ENCODE peak calls at places on chromosomes 16 and 17, in seven cellular contexts. One of them, this sample, is unnamed.

GRCh38 chr17:76529643-76530488 is 7.6 kb downstream of the CYGB start:
- DNase-seq in HCT116: no peak
- DNase-seq in ovary: peak; percentile 94
- DNase-seq in OCI-LY7: peak; percentile 39
- DNase-seq in AG09309: peak; percentile 45
- DNase-seq in IMR-90: peak; percentile 70
- DNase-seq in foreskin fibroblast: peak; percentile 91
- DNase-seq in this sample: no peak

GRCh38 chr17:51618485-51618884 is 358.1 kb downstream of the UTP18 start:
- DNase-seq in HCT116: no peak
- DNase-seq in ovary: no peak
- DNase-seq in OCI-LY7: no peak
- DNase-seq in AG09309: no peak
- DNase-seq in IMR-90: no peak
- DNase-seq in foreskin fibroblast: no peak
- DNase-seq in this sample: no peak

GRCh38 chr16:23424292-23424958 is 28.6 kb downstream of the COG7 start:
- DNase-seq in HCT116: no peak
- DNase-seq in ovary: peak; percentile 40
- DNase-seq in OCI-LY7: no peak
- DNase-seq in AG09309: no peak
- DNase-seq in IMR-90: peak; percentile 33
- DNase-seq in foreskin fibroblast: no peak
- DNase-seq in this sample: no peak

GRCh38 chr17:1076982-1077302 is 80.0 kb downstream of the TIMM22 start:
- DNase-seq in HCT116: no peak
- DNase-seq in ovary: no peak
- DNase-seq in OCI-LY7: no peak
- DNase-seq in AG09309: no peak
- DNase-seq in IMR-90: no peak
- DNase-seq in foreskin fibroblast: no peak
- DNase-seq in this sample: no peak

GRCh38 chr16:70661918-70662641 is 15.7 kb downstream of the IL34 start:
- DNase-seq in HCT116: no peak
- DNase-seq in ovary: peak; percentile 89
- DNase-seq in OCI-LY7: no peak
- DNase-seq in AG09309: no peak
- DNase-seq in IMR-90: no peak
- DNase-seq in foreskin fibroblast: no peak
- DNase-seq in this sample: no peak

GRCh38 chr16:4495766-4496165 is 19.6 kb downstream of the HMOX2 start:
- DNase-seq in HCT116: no peak
- DNase-seq in ovary: no peak
- DNase-seq in OCI-LY7: no peak
- DNase-seq in AG09309: no peak
- DNase-seq in IMR-90: no peak
- DNase-seq in foreskin fibroblast: no peak
- DNase-seq in this sample: no peak

GRCh38 chr16:81544261-81544660 is 99.7 kb downstream of the CMIP start:
- DNase-seq in HCT116: no peak
- DNase-seq in ovary: no peak
- DNase-seq in OCI-LY7: no peak
- DNase-seq in AG09309: no peak
- DNase-seq in IMR-90: no peak
- DNase-seq in foreskin fibroblast: no peak
- DNase-seq in this sample: no peak

GRCh38 chr17:41004397-41004796 is 4.5 kb downstream of the KRTAP3-1 start:
- DNase-seq in HCT116: no peak
- DNase-seq in ovary: no peak
- DNase-seq in OCI-LY7: no peak
- DNase-seq in AG09309: no peak
- DNase-seq in IMR-90: no peak
- DNase-seq in foreskin fibroblast: no peak
- DNase-seq in this sample: no peak

GRCh38 chr16:58020628-58021521 is 4.7 kb upstream of the MMP15 start:
- DNase-seq in HCT116: no peak
- DNase-seq in ovary: peak; percentile 73
- DNase-seq in OCI-LY7: peak; percentile 67
- DNase-seq in AG09309: no peak
- DNase-seq in IMR-90: peak; percentile 43
- DNase-seq in foreskin fibroblast: peak; percentile 40
- DNase-seq in this sample: peak; percentile 74

GRCh38 chr16:88694221-88695087 is 8.1 kb upstream of the SNAI3 start:
- DNase-seq in HCT116: no peak
- DNase-seq in ovary: no peak
- DNase-seq in OCI-LY7: no peak
- DNase-seq in AG09309: no peak
- DNase-seq in IMR-90: no peak
- DNase-seq in foreskin fibroblast: no peak
- DNase-seq in this sample: no peak

GRCh38 chr17:72372185-72372584 is 251.4 kb downstream of the SOX9 start:
- DNase-seq in HCT116: no peak
- DNase-seq in ovary: no peak
- DNase-seq in OCI-LY7: no peak
- DNase-seq in AG09309: no peak
- DNase-seq in IMR-90: peak; percentile 52
- DNase-seq in foreskin fibroblast: no peak
- DNase-seq in this sample: no peak

GRCh38 chr17:2943971-2944370 is 119.4 kb downstream of the OR1D5 start:
- DNase-seq in HCT116: no peak
- DNase-seq in ovary: no peak
- DNase-seq in OCI-LY7: no peak
- DNase-seq in AG09309: no peak
- DNase-seq in IMR-90: no peak
- DNase-seq in foreskin fibroblast: no peak
- DNase-seq in this sample: no peak

GRCh38 chr16:67163164-67163902 is 1.2 kb upstream of the HSF4 start:
- DNase-seq in HCT116: no peak
- DNase-seq in ovary: peak; percentile 76
- DNase-seq in OCI-LY7: no peak
- DNase-seq in AG09309: no peak
- DNase-seq in IMR-90: peak; percentile 35
- DNase-seq in foreskin fibroblast: peak; percentile 62
- DNase-seq in this sample: no peak

GRCh38 chr16:68362952-68363846 is 52.4 kb downstream of the PRMT7 start:
- DNase-seq in HCT116: no peak
- DNase-seq in ovary: no peak
- DNase-seq in OCI-LY7: no peak
- DNase-seq in AG09309: no peak
- DNase-seq in IMR-90: no peak
- DNase-seq in foreskin fibroblast: no peak
- DNase-seq in this sample: no peak

GRCh38 chr17:61284174-61284573 is 115.5 kb upstream of the TBX2 start:
- DNase-seq in HCT116: no peak
- DNase-seq in ovary: no peak
- DNase-seq in OCI-LY7: no peak
- DNase-seq in AG09309: peak; percentile 89
- DNase-seq in IMR-90: peak; percentile 93
- DNase-seq in foreskin fibroblast: peak; percentile 82
- DNase-seq in this sample: no peak

GRCh38 chr17:39094607-39095308 is 56.7 kb downstream of the PLXDC1 start:
- DNase-seq in HCT116: no peak
- DNase-seq in ovary: no peak
- DNase-seq in OCI-LY7: no peak
- DNase-seq in AG09309: no peak
- DNase-seq in IMR-90: no peak
- DNase-seq in foreskin fibroblast: no peak
- DNase-seq in this sample: no peak

GRCh38 chr17:59428896-59429460 is 97.5 kb downstream of the YPEL2 start:
- DNase-seq in HCT116: no peak
- DNase-seq in ovary: no peak
- DNase-seq in OCI-LY7: no peak
- DNase-seq in AG09309: no peak
- DNase-seq in IMR-90: no peak
- DNase-seq in foreskin fibroblast: no peak
- DNase-seq in this sample: no peak

GRCh38 chr17:38464251-38464722 is 36.0 kb downstream of the ARHGAP23 start:
- DNase-seq in HCT116: no peak
- DNase-seq in ovary: no peak
- DNase-seq in OCI-LY7: no peak
- DNase-seq in AG09309: no peak
- DNase-seq in IMR-90: no peak
- DNase-seq in foreskin fibroblast: peak; percentile 51
- DNase-seq in this sample: no peak

GRCh38 chr16:87956169-87956770 is 5.0 kb downstream of the BANP start:
- DNase-seq in HCT116: no peak
- DNase-seq in ovary: no peak
- DNase-seq in OCI-LY7: peak; percentile 64
- DNase-seq in AG09309: no peak
- DNase-seq in IMR-90: peak; percentile 83
- DNase-seq in foreskin fibroblast: peak; percentile 55
- DNase-seq in this sample: no peak

GRCh38 chr16:30016555-30017276 is 5.9 kb upstream of the DOC2A start:
- DNase-seq in HCT116: no peak
- DNase-seq in ovary: no peak
- DNase-seq in OCI-LY7: no peak
- DNase-seq in AG09309: no peak
- DNase-seq in IMR-90: no peak
- DNase-seq in foreskin fibroblast: no peak
- DNase-seq in this sample: no peak

GRCh38 chr16:71526111-71526998 is at the start of gene CHST4:
- DNase-seq in HCT116: no peak
- DNase-seq in ovary: no peak
- DNase-seq in OCI-LY7: peak; percentile 62
- DNase-seq in AG09309: peak; percentile 7
- DNase-seq in IMR-90: peak; percentile 57
- DNase-seq in foreskin fibroblast: peak; percentile 47
- DNase-seq in this sample: no peak

GRCh38 chr16:56366945-56367344 is 58.4 kb downstream of the AMFR start:
- DNase-seq in HCT116: no peak
- DNase-seq in ovary: no peak
- DNase-seq in OCI-LY7: no peak
- DNase-seq in AG09309: no peak
- DNase-seq in IMR-90: no peak
- DNase-seq in foreskin fibroblast: no peak
- DNase-seq in this sample: no peak

GRCh38 chr17:81189670-81190530 is 23.9 kb upstream of the AATK start:
- DNase-seq in HCT116: no peak
- DNase-seq in ovary: no peak
- DNase-seq in OCI-LY7: no peak
- DNase-seq in AG09309: no peak
- DNase-seq in IMR-90: no peak
- DNase-seq in foreskin fibroblast: no peak
- DNase-seq in this sample: peak; percentile 68
- TF ChIP-seq CTCF in HCT116: peak; percentile 41
- TF ChIP-seq CTCF in ovary: no peak
- TF ChIP-seq CTCF in OCI-LY7: no peak
- TF ChIP-seq CTCF in AG09309: no peak
- TF ChIP-seq CTCF in IMR-90: peak; percentile 14
- TF ChIP-seq CTCF in foreskin fibroblast: peak; percentile 20
- TF ChIP-seq CTCF in this sample: peak; percentile 69

DNA sequence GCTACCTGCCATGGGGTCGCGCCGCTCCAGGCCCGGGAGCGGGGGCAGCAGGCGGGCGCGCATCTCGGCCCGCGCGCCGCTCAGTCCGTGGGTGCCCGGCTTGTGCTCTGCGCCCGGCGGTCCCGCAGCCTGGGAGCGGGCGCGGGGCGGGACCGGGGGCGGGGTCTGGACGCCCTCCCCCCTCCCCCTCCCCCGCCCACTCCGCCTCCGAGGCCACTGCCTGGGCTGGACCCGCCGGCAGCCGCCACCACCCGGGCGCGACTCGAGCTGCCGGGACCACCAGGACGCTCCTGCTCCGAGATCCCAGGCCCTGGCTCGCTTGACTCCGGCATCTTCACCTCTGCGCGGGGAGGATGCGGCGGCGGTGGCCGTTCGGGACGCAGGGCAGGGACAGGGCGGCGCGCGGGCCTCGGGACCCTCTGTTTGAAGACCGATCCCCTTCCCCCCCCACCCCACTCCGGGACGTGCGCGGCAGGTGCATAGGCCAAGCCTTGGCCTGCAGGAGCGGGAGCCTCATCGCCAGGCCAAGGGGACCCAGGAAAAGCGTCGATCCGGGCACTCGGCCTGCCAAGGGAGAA is at the start of gene HS3ST6:
- DNase-seq in HCT116: no peak
- DNase-seq in ovary: no peak
- DNase-seq in OCI-LY7: no peak
- DNase-seq in AG09309: no peak
- DNase-seq in IMR-90: no peak
- DNase-seq in foreskin fibroblast: no peak
- DNase-seq in this sample: no peak
- H3K4me3 ChIP-seq in HCT116: no peak within 1 kb of the TSS
- H3K4me3 ChIP-seq in ovary: no peak within 1 kb of the TSS
- H3K4me3 ChIP-seq in OCI-LY7: no peak within 1 kb of the TSS
- H3K4me3 ChIP-seq in AG09309: no peak within 1 kb of the TSS
- H3K4me3 ChIP-seq in IMR-90: no peak within 1 kb of the TSS
- H3K4me3 ChIP-seq in foreskin fibroblast: peak within 1 kb of the TSS; percentile 69
- H3K4me3 ChIP-seq in this sample: peak within 1 kb of the TSS; percentile 18

DNA sequence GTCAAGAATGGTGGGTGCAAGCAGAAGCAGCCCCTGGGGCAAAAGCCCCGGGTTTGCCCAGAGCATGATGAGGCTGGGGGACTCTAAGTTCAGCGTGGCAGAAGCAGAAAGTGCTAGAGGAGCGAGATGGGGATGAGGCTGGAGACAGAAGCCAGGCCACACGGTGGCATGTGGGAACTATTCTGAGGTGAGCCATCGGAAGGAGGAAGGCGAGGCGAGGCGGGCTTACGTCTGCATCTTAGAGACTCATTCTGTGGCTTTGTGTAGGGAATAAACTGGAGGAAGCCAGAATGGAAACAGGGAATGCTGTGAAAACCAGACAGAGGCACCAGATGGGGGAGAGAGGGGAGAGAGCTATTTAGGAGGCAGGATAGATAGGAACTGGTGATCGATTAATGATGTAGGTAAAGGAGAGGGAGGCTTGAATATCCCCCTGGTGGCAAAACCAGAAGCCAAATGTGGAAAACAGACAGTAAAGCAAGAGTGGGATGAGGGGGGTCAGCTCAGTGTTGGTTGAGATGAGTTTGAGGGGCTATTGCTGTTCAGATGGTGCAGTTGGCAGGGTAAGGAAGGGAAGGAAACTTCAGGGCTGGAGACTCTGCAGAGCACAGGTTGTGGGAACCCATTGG is 3.1 kb upstream of the TNFSF13 start:
- DNase-seq in HCT116: no peak
- DNase-seq in ovary: no peak
- DNase-seq in OCI-LY7: no peak
- DNase-seq in AG09309: no peak
- DNase-seq in IMR-90: no peak
- DNase-seq in foreskin fibroblast: no peak
- DNase-seq in this sample: no peak
- TF ChIP-seq CTCF in HCT116: no peak
- TF ChIP-seq CTCF in ovary: no peak
- TF ChIP-seq CTCF in OCI-LY7: no peak
- TF ChIP-seq CTCF in AG09309: peak; percentile 23
- TF ChIP-seq CTCF in IMR-90: peak; percentile 3
- TF ChIP-seq CTCF in foreskin fibroblast: no peak
- TF ChIP-seq CTCF in this sample: no peak

DNA sequence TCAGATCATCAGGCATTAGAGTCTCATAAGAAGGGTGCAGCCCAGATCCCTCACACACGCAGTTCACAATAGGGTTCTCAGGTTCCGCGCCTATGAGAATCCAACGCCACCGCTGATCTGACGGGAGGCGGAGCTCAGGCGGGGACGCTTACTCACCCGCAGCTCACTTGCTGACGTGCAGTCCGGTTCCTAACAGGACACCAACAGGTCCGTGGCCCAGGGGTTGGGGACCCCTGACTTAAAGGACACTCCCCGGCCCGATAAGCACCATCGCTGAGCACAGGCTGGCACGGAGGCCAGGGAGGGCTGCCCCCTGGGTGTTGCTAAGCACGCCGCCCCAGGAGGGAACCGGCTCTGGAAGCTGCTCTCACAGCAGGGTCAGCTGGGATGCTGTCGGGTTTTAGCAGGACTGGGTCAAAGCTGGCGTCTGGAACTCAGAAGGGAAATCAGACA is 30.1 kb upstream of the BAHCC1 start:
- DNase-seq in HCT116: peak; percentile 72
- DNase-seq in ovary: peak; percentile 70
- DNase-seq in OCI-LY7: no peak
- DNase-seq in AG09309: no peak
- DNase-seq in IMR-90: peak; percentile 84
- DNase-seq in foreskin fibroblast: peak; percentile 70
- DNase-seq in this sample: no peak
- H3K4me3 ChIP-seq in HCT116: peak overlapping the region; percentile 61
- H3K4me3 ChIP-seq in ovary: peak overlapping the region; percentile 12
- H3K4me3 ChIP-seq in OCI-LY7: no peak overlapping the region
- H3K4me3 ChIP-seq in AG09309: peak overlapping the region; percentile 21
- H3K4me3 ChIP-seq in IMR-90: peak overlapping the region; percentile 24
- H3K4me3 ChIP-seq in foreskin fibroblast: peak overlapping the region; percentile 15
- H3K4me3 ChIP-seq in this sample: no peak overlapping the region